ENCODE peak calls at places on chromosomes 7 and 10, in nine cellular contexts. U, H, F, L, O, B, Z, C and N are unnamed samples.

GRCh38 chr10:27742926-27743735 is 2.5 kb downstream of the MKX start:
- DNase-seq in U (peak; percentile 57), H (peak; percentile 49), F (no peak), L (no peak), O (no peak), B (peak; percentile 31), Z (peak; percentile 77), C (peak; percentile 86), N (peak; percentile 54)

GRCh38 chr7:44971991-44972441 is 6.8 kb downstream of the MYO1G start:
- DNase-seq in U (no peak), H (no peak), F (no peak), L (no peak), O (no peak), B (no peak), Z (peak; percentile 54), C (peak; percentile 29), N (no peak)

GRCh38 chr7:111735661-111736323 is 173.5 kb upstream of the IMMP2L start:
- DNase-seq in U (no peak), H (peak; percentile 79), F (peak; percentile 50), L (peak; percentile 54), O (no peak), B (peak; percentile 73), Z (no peak), C (peak; percentile 86), N (peak; percentile 66)

GRCh38 chr7:36639826-36640225 is 84.5 kb downstream of the AOAH start:
- DNase-seq in U (no peak), H (no peak), F (no peak), L (no peak), O (no peak), B (no peak), Z (no peak), C (peak; percentile 30), N (no peak)

GRCh38 chr10:101297901-101298451 is 56.0 kb upstream of the BTRC start:
- DNase-seq in U (peak; percentile 76), H (peak; percentile 77), F (peak; percentile 38), L (peak; percentile 51), O (peak; percentile 66), B (peak; percentile 62), Z (no peak), C (peak; percentile 97), N (peak; percentile 64)

GRCh38 chr7:125926621-125927020 is 997.0 kb upstream of the POT1 start:
- DNase-seq in U (no peak), H (no peak), F (no peak), L (no peak), O (no peak), B (no peak), Z (no peak), C (no peak), N (no peak)

GRCh38 chr10:93064874-93065660 is 4.5 kb downstream of the CYP26C1 start:
- DNase-seq in U (no peak), H (no peak), F (no peak), L (no peak), O (no peak), B (no peak), Z (no peak), C (no peak), N (no peak)

GRCh38 chr10:110535958-110536891 is 31.3 kb upstream of the SMC3 start:
- DNase-seq in U (no peak), H (no peak), F (no peak), L (peak; percentile 62), O (no peak), B (no peak), Z (no peak), C (peak; percentile 79), N (peak; percentile 57)

GRCh38 chr7:30932562-30932961 is 20.9 kb downstream of the AQP1 start:
- DNase-seq in U (peak; percentile 44), H (no peak), F (no peak), L (no peak), O (peak; percentile 24), B (peak; percentile 16), Z (no peak), C (no peak), N (no peak)

GRCh38 chr7:18958627-18959026 is 158.8 kb downstream of the TWIST1 start:
- DNase-seq in U (no peak), H (no peak), F (no peak), L (no peak), O (no peak), B (no peak), Z (no peak), C (no peak), N (no peak)

GRCh38 chr7:11751807-11752389 is 80.1 kb downstream of the THSD7A start:
- DNase-seq in U (no peak), H (no peak), F (no peak), L (no peak), O (no peak), B (no peak), Z (no peak), C (no peak), N (no peak)

DNA sequence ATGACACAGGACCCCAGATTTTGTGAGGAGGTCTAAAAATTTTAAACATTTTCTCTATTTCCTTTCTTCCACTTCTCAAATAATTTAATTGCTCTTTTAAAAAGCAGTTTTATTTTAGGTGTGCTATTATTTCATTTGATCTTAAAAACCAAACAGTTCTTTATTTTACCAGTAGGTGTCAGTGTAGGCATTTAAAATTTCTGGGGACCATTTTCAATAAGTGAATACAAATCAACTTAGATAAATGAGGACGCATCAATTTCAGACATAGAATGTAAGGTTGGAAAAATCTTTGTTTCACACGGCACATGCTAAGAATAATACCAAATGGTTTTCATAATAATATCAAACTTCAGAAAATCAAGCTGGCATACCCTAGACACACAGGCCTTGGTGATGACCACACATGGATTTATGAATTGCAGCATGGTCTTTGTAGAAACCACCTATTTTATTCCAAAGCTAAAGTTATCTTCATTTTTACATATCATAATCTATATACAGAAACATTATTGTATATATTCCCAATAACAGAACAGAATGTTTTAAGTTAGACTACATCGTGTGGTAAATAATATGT is 127.6 kb upstream of the SLC26A5 start:
- DNase-seq in U (no peak), H (no peak), F (no peak), L (no peak), O (no peak), B (no peak), Z (no peak), C (no peak), N (peak; percentile 32)
- TF ChIP-seq CTCF in U (peak; percentile 65), H (peak; percentile 74), F (no peak), L (no peak), O (peak; percentile 78), B (peak; percentile 55), Z (peak; percentile 60), C (peak; percentile 85), N (peak; percentile 45)

GRCh38 chr7:47536705-47537611 is 45.0 kb downstream of the TNS3 start:
- DNase-seq in U (peak; percentile 72), H (peak; percentile 58), F (no peak), L (no peak), O (no peak), B (peak; percentile 58), Z (peak; percentile 86), C (peak; percentile 84), N (peak; percentile 68)
- H3K4me3 ChIP-seq in U (peak overlapping the region; percentile 62), H (peak overlapping the region; percentile 71), F (peak overlapping the region; percentile 59), L (no peak overlapping the region), O (peak overlapping the region; percentile 36), B (peak overlapping the region; percentile 50), Z (peak overlapping the region; percentile 50), C (peak overlapping the region; percentile 79), N (peak overlapping the region; percentile 22)

DNA sequence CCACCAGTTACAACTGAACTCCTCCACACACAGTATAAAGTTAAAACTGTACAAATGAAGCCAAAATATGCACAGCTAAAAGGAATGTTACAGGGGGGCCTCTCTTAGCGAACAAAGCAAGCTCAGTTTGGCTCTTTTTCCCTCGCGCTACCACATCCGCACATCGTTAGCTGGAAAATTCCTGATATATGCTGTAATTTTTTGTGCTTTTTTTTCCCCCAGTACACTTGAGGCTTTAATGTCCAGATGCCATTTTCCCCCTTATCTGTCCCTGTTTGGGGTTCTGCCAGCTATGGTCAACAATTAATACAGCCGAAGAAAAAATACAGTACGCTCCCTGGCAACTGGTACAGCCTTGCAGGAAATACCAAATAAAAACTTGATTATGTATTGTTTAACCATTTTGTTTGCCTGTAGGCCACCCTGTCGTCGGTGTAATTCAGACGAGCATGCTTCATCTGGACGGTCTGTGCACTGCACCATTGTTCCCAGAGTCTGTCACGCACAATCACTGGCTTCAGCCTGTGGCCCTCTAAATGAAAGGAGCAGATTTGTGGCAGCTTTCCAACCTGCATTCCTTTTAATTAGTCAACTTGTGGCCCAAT is 108.1 kb upstream of the FAM133B start:
- DNase-seq in U (no peak), H (peak; percentile 66), F (no peak), L (no peak), O (peak; percentile 45), B (peak; percentile 56), Z (no peak), C (no peak), N (no peak)
- H3K27ac ChIP-seq in U (no peak overlapping the region), H (peak overlapping the region; percentile 67), F (peak overlapping the region; percentile 19), L (no peak overlapping the region), O (peak overlapping the region; percentile 91), B (peak overlapping the region; percentile 34), Z (peak overlapping the region; percentile 8), C (peak overlapping the region; percentile 89), N (peak overlapping the region; percentile 96)

DNA sequence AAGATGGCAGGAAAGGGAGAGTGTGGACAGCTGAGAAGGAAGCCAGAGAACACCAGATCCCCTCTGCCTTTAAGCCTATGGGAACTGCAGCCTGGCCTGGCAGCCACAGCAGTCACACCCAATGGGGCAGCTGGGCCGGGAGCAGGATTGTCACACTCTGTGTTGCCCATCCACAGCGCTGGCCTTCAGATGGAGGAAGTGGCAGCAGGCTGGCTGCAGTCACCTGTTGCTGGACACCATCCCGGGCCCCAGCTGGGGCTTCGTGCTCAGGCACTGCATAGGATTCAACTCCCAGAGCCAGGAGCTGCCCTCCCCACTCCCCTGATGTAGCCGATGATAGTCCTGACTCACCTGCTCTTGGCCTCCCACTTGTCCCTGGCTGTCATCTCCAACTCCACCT is 114.4 kb downstream of the COL13A1 start:
- DNase-seq in U (no peak), H (no peak), F (no peak), L (no peak), O (no peak), B (no peak), Z (no peak), C (no peak), N (no peak)
- TF ChIP-seq CTCF in U (no peak), H (no peak), F (no peak), L (no peak), O (no peak), B (no peak), Z (no peak), C (no peak), N (no peak)